ENCODE peak calls at places on chromosome X, in ten cellular contexts. T is lower leg skin, W is MM.1S, M is HEK293T, E is NCI-H2029, N is Kasumi-1, K is RPMI7951, P is SK-MEL-5, G is NAMALWA, I is progenitor cell of endocrine pancreas. Y is an unnamed sample.
A peak's percentile ranks its signal among the peaks of the same experiment; 100 is the strongest.

GRCh38 chrX:131399692-131400428 is 110.8 kb upstream of the IGSF1 start:
- DNase-seq in T (no peak), W (peak; percentile 23), M (no peak), E (no peak), N (no peak), K (no peak), P (no peak), G (no peak), I (no peak), Y (no peak)

GRCh38 chrX:56726609-56727008 is 2.4 kb upstream of the NBDY start:
- DNase-seq in T (peak; percentile 14), W (peak; percentile 49), M (peak; percentile 34), E (peak; percentile 15), N (peak; percentile 60), K (peak; percentile 58), P (peak; percentile 56), G (peak; percentile 67), I (no peak), Y (peak; percentile 79)

GRCh38 chrX:22164770-22165388 is 107.8 kb upstream of the CBLL2 start:
- DNase-seq in T (no peak), W (no peak), M (no peak), E (no peak), N (no peak), K (peak; percentile 81), P (no peak), G (no peak), I (no peak), Y (no peak)

GRCh38 chrX:46588263-46588662 is 14.7 kb downstream of the CHST7 start:
- DNase-seq in T (no peak), W (no peak), M (no peak), E (no peak), N (peak; percentile 21), K (peak; percentile 59), P (no peak), G (no peak), I (no peak), Y (peak; percentile 17)

GRCh38 chrX:16868920-16869319 is 1.2 kb downstream of the RBBP7 start:
- DNase-seq in T (no peak), W (no peak), M (no peak), E (no peak), N (no peak), K (no peak), P (no peak), G (no peak), I (no peak), Y (no peak)

GRCh38 chrX:66176134-66176533 is 12.1 kb downstream of the HEPH start:
- DNase-seq in T (no peak), W (no peak), M (no peak), E (no peak), N (no peak), K (no peak), P (no peak), G (no peak), I (no peak), Y (no peak)

GRCh38 chrX:66221856-66222255 is 57.8 kb downstream of the HEPH start:
- DNase-seq in T (no peak), W (no peak), M (no peak), E (no peak), N (no peak), K (peak; percentile 1), P (no peak), G (no peak), I (no peak), Y (no peak)

GRCh38 chrX:73021361-73022092 is 18.8 kb downstream of the PABPC1L2B start:
- DNase-seq in T (no peak), W (no peak), M (no peak), E (no peak), N (no peak), K (no peak), P (no peak), G (no peak), I (no peak), Y (no peak)

GRCh38 chrX:78316310-78316709 is 11.1 kb downstream of the CYSLTR1 start:
- DNase-seq in T (no peak), W (no peak), M (no peak), E (no peak), N (no peak), K (no peak), P (no peak), G (no peak), I (no peak), Y (no peak)

GRCh38 chrX:56728321-56728720 is 722 bp upstream of the NBDY start:
- DNase-seq in T (no peak), W (peak; percentile 32), M (no peak), E (no peak), N (peak; percentile 43), K (peak; percentile 35), P (peak; percentile 27), G (peak; percentile 20), I (no peak), Y (no peak)

GRCh38 chrX:9373789-9374188 is 91.1 kb upstream of the TBL1X start:
- DNase-seq in T (no peak), W (no peak), M (no peak), E (no peak), N (no peak), K (no peak), P (no peak), G (no peak), I (no peak), Y (no peak)

GRCh38 chrX:123085311-123085940 is 98.7 kb upstream of the GRIA3 start:
- DNase-seq in T (no peak), W (no peak), M (no peak), E (no peak), N (no peak), K (no peak), P (no peak), G (no peak), I (no peak), Y (no peak)

GRCh38 chrX:68307767-68308166 is 125.5 kb downstream of the OPHN1 start:
- DNase-seq in T (no peak), W (peak; percentile 32), M (no peak), E (no peak), N (no peak), K (peak; percentile 85), P (peak; percentile 62), G (no peak), I (no peak), Y (peak; percentile 2)

GRCh38 chrX:884091-884490 is 253.5 kb downstream of the SHOX start:
- DNase-seq in T (no peak), W (no peak), M (no peak), E (no peak), N (no peak), K (no peak), P (no peak), G (no peak), I (no peak), Y (no peak)

GRCh38 chrX:9147086-9147485 is 113.2 kb upstream of the FAM9B start:
- DNase-seq in T (no peak), W (no peak), M (no peak), E (no peak), N (no peak), K (no peak), P (no peak), G (no peak), I (no peak), Y (no peak)

GRCh38 chrX:64176876-64177275 is 28.6 kb downstream of the AMER1 start:
- DNase-seq in T (no peak), W (no peak), M (no peak), E (no peak), N (no peak), K (no peak), P (no peak), G (no peak), I (no peak), Y (no peak)

GRCh38 chrX:115251458-115252233 is 17.8 kb upstream of the LRCH2 start:
- DNase-seq in T (no peak), W (peak; percentile 10), M (no peak), E (no peak), N (no peak), K (no peak), P (no peak), G (peak; percentile 2), I (no peak), Y (no peak)

GRCh38 chrX:13389501-13389900 is 69.6 kb upstream of the ATXN3L start:
- DNase-seq in T (no peak), W (no peak), M (no peak), E (no peak), N (no peak), K (no peak), P (no peak), G (no peak), I (no peak), Y (no peak)

GRCh38 chrX:56762707-56763555 is 33.9 kb downstream of the NBDY start:
- DNase-seq in T (no peak), W (peak; percentile 39), M (no peak), E (no peak), N (no peak), K (no peak), P (no peak), G (no peak), I (no peak), Y (no peak)

GRCh38 chrX:15233416-15234015 is 36.4 kb downstream of the ASB9 start:
- DNase-seq in T (no peak), W (no peak), M (no peak), E (no peak), N (no peak), K (peak; percentile 24), P (no peak), G (no peak), I (no peak), Y (no peak)

GRCh38 chrX:2566044-2566443 is 65.3 kb upstream of the DHRSX start:
- DNase-seq in T (no peak), W (no peak), M (no peak), E (no peak), N (no peak), K (no peak), P (no peak), G (no peak), I (no peak), Y (no peak)

GRCh38 chrX:1894656-1895055 is 279.8 kb downstream of the ASMT start:
- DNase-seq in T (no peak), W (no peak), M (no peak), E (no peak), N (no peak), K (peak; percentile 15), P (no peak), G (no peak), I (no peak), Y (no peak)

GRCh38 chrX:39758791-39759525 is 338.8 kb downstream of the BCOR start:
- DNase-seq in T (no peak), W (no peak), M (no peak), E (no peak), N (no peak), K (no peak), P (no peak), G (no peak), I (no peak), Y (no peak)

GRCh38 chrX:32842053-32842452 is 369.3 kb downstream of the DMD start:
- DNase-seq in T (no peak), W (no peak), M (no peak), E (no peak), N (no peak), K (peak; percentile 4), P (peak; percentile 0), G (no peak), I (no peak), Y (no peak)

GRCh38 chrX:8988456-8988855 is 45.5 kb downstream of the FAM9B start:
- DNase-seq in T (peak; percentile 29), W (no peak), M (no peak), E (no peak), N (no peak), K (peak; percentile 61), P (no peak), G (no peak), I (no peak), Y (no peak)